ENCODE peak calls at places on chromosome 7, in four cellular contexts. L is sigmoid colon, K is HCT116, S is Panc1. A is an unnamed sample.

GRCh38 chr7:157522189-157522588 is 185.4 kb downstream of the DNAJB6 start:
- DNase-seq in L (no peak), K (no peak), S (no peak), A (no peak)

GRCh38 chr7:1846331-1847065 is 176.4 kb downstream of the ELFN1 start:
- DNase-seq in L (peak; percentile 50), K (no peak), S (no peak), A (no peak)

GRCh38 chr7:22231806-22232205 is 125.1 kb downstream of the RAPGEF5 start:
- DNase-seq in L (no peak), K (no peak), S (no peak), A (no peak)

GRCh38 chr7:133253522-133253882 is 624 bp downstream of the EXOC4 start:
- DNase-seq in L (no peak), K (no peak), S (no peak), A (no peak)

GRCh38 chr7:28990200-28990960 is 32.2 kb upstream of the TRIL start:
- DNase-seq in L (no peak), K (no peak), S (no peak), A (no peak)

GRCh38 chr7:46680147-46680546 is 759.1 kb upstream of the IGFBP3 start:
- DNase-seq in L (no peak), K (no peak), S (no peak), A (no peak)

GRCh38 chr7:45920543-45921380 is at the start of gene IGFBP3:
- DNase-seq in L (no peak), K (no peak), S (no peak), A (no peak)

GRCh38 chr7:155942226-155942950 is 130.1 kb upstream of the SHH start:
- DNase-seq in L (peak; percentile 57), K (no peak), S (no peak), A (peak; percentile 77)

GRCh38 chr7:5780801-5781496 is 514 bp downstream of the RNF216 start:
- DNase-seq in L (peak; percentile 76), K (no peak), S (no peak), A (no peak)

GRCh38 chr7:803243-803635 is 29.0 kb upstream of the SUN1 start:
- DNase-seq in L (no peak), K (no peak), S (no peak), A (no peak)

GRCh38 chr7:50229964-50230363 is 74.6 kb upstream of the IKZF1 start:
- DNase-seq in L (no peak), K (peak; percentile 19), S (no peak), A (no peak)

GRCh38 chr7:95691464-95691863 is 80.9 kb upstream of the DYNC1I1 start:
- DNase-seq in L (no peak), K (no peak), S (no peak), A (no peak)

GRCh38 chr7:92612501-92612900 is 22.3 kb upstream of the FAM133B start:
- DNase-seq in L (no peak), K (no peak), S (no peak), A (no peak)

GRCh38 chr7:44398506-44398905 is 73.1 kb upstream of the CAMK2B start:
- DNase-seq in L (no peak), K (no peak), S (no peak), A (no peak)

GRCh38 chr7:38021892-38022291 is 101.5 kb downstream of the EPDR1 start:
- DNase-seq in L (no peak), K (no peak), S (no peak), A (no peak)

GRCh38 chr7:150753239-150753638 is 16.0 kb downstream of the GIMAP5 start:
- DNase-seq in L (no peak), K (no peak), S (no peak), A (no peak)

GRCh38 chr7:101232141-101232821 is 5.3 kb downstream of the CLDN15 start:
- DNase-seq in L (no peak), K (no peak), S (no peak), A (no peak)
- TF ChIP-seq POLR2AphosphoS5 in L (no peak), K (peak; percentile 69), S (no peak), A (peak; percentile 52)

GRCh38 chr7:158657189-158657746 is 47.3 kb downstream of the NCAPG2 start:
- DNase-seq in L (no peak), K (no peak), S (no peak), A (no peak)

GRCh38 chr7:158662610-158663427 is 41.8 kb downstream of the NCAPG2 start:
- DNase-seq in L (no peak), K (no peak), S (no peak), A (no peak)

GRCh38 chr7:158655507-158655906 is 49.1 kb downstream of the NCAPG2 start:
- DNase-seq in L (no peak), K (no peak), S (no peak), A (no peak)

GRCh38 chr7:158655931-158656441 is 48.6 kb downstream of the NCAPG2 start:
- DNase-seq in L (no peak), K (no peak), S (no peak), A (no peak)

GRCh38 chr7:158658475-158658874 is 46.1 kb downstream of the NCAPG2 start:
- DNase-seq in L (no peak), K (no peak), S (no peak), A (no peak)
- H3K4me3 ChIP-seq in L (no peak overlapping the region), K (no peak overlapping the region), S (no peak overlapping the region), A (no peak overlapping the region)

DNA sequence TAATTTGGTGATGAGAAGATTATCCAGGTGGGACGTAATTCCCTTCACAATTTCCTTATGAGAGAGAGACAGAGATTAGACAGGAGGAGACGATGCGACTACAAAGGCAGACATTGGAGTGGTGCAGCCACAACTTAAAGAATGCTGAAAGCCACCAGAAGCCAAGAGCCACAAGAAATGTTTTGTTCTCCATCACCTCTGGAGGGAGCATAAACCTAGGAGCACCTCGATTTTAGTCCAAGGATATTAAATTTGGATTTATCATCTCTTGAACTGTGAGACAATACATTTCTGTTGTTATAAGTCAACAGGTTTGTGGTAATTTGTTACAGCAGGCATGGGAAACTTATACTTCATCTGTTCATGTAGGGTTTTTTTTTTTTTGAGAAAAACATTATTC is 418.9 kb downstream of the DGKB start:
- DNase-seq in L (no peak), K (no peak), S (no peak), A (no peak)
- TF ChIP-seq CTCF in L (no peak), K (no peak), S (peak; percentile 27), A (no peak)

GRCh38 chr7:106598663-106599342 is 62.2 kb downstream of the CCDC71L start:
- DNase-seq in L (peak; percentile 68), K (peak; percentile 79), S (peak; percentile 30), A (no peak)
- TF ChIP-seq POLR2AphosphoS5 in L (no peak), K (no peak), S (no peak), A (no peak)

A was measured in vagina.